ENCODE peak calls at places on chromosomes 4 and X, in eight cellular contexts. Y is A673; V is PC-3; U is fibroblast of lung; B is EH; Z is aorta; G is naive thymus-derived CD8-positive, alpha-beta T cell; K is iPS DF 19.7. M is an unnamed sample.

GRCh38 chr4:25158817-25159216 is 1.4 kb downstream of the SEPSECS start:
- DNase-seq in G (no peak), Y (no peak), Z (no peak), U (no peak), B (no peak), K (no peak), V (peak), M (no peak)

GRCh38 chrX:20595928-20596550 is 329.3 kb upstream of the RPS6KA3 start:
- DNase-seq in Z (no peak), Y (no peak), V (peak), B (no peak), K (no peak), G (no peak), U (peak), M (peak)

GRCh38 chr4:7190278-7190594 is 2.1 kb upstream of the SORCS2 start:
- DNase-seq in U (no peak), G (no peak), V (no peak), K (no peak), Y (no peak), B (no peak), Z (no peak), M (no peak)

GRCh38 chrX:46574337-46574940 is 874 bp downstream of the CHST7 start:
- DNase-seq in U (no peak), V (no peak), K (no peak), B (peak), Y (peak), Z (no peak), G (peak), M (no peak)

GRCh38 chr4:153509724-153510123 is 43.6 kb downstream of the TMEM131L start:
- DNase-seq in G (no peak), V (peak), Z (no peak), B (no peak), Y (no peak), K (no peak), U (no peak), M (no peak)

GRCh38 chr4:97786306-97786920 is 356.9 kb downstream of the STPG2 start:
- DNase-seq in V (peak), K (no peak), Y (no peak), U (no peak), G (no peak), Z (no peak), B (no peak), M (no peak)

GRCh38 chr4:184282251-184282713 is 64.6 kb upstream of the ENPP6 start:
- DNase-seq in K (no peak), G (peak), Z (no peak), V (no peak), Y (no peak), B (no peak), U (no peak), M (no peak)

GRCh38 chr4:8778301-8778700 is 93.3 kb downstream of the HMX1 start:
- DNase-seq in K (no peak), U (no peak), V (no peak), Y (no peak), B (no peak), G (no peak), Z (no peak), M (no peak)

GRCh38 chr4:57040510-57040909 is 61.8 kb downstream of the POLR2B start:
- DNase-seq in U (no peak), Z (no peak), K (no peak), Y (no peak), B (no peak), V (no peak), G (no peak), M (no peak)

GRCh38 chr4:86640469-86640868 is 46.4 kb downstream of the PTPN13 start:
- DNase-seq in V (peak), U (peak), Y (peak), K (no peak), Z (no peak), G (no peak), B (peak), M (no peak)

GRCh38 chr4:101356928-101357327 is 9.6 kb upstream of the PPP3CA start:
- DNase-seq in Y (no peak), U (peak), B (peak), G (no peak), K (no peak), Z (no peak), V (peak), M (peak)

GRCh38 chrX:486325-486724 is 99.6 kb upstream of the PPP2R3B start:
- DNase-seq in Z (no peak), B (no peak), U (no peak), K (no peak), G (no peak), V (no peak), Y (no peak), M (no peak)

GRCh38 chrX:55490121-55490520 is 473 bp upstream of the USP51 start:
- DNase-seq in U (no peak), B (no peak), Z (no peak), K (no peak), V (no peak), G (no peak), Y (no peak), M (no peak)

GRCh38 chr4:107631568-107631967 is 88.5 kb downstream of the PAPSS1 start:
- DNase-seq in V (no peak), K (no peak), Y (no peak), B (no peak), U (peak), Z (no peak), G (no peak), M (no peak)

GRCh38 chr4:126591583-126591982 is 1041.2 kb upstream of the INTU start:
- DNase-seq in V (no peak), U (peak), G (no peak), K (no peak), Z (no peak), Y (no peak), B (peak), M (no peak)